ENCODE peak calls at places on chromosome 11, in eight cellular contexts. One of them, this sample, is unnamed.

GRCh38 chr11:66112640-66113098 is 42.6 kb downstream of the PACS1 start:
- DNase-seq in BJ: peak
- DNase-seq in epithelial cell of esophagus: peak
- DNase-seq in neural progenitor cell: no peak
- DNase-seq in dorsolateral prefrontal cortex: no peak
- DNase-seq in GM12864: no peak
- DNase-seq in WTC11: no peak
- DNase-seq in nephron progenitor cell: no peak
- DNase-seq in this sample: no peak

GRCh38 chr11:12147827-12148226 is 37.4 kb downstream of the MICAL2 start:
- DNase-seq in BJ: no peak
- DNase-seq in neural progenitor cell: no peak
- DNase-seq in dorsolateral prefrontal cortex: no peak
- DNase-seq in epithelial cell of esophagus: no peak
- DNase-seq in nephron progenitor cell: no peak
- DNase-seq in GM12864: no peak
- DNase-seq in WTC11: no peak
- DNase-seq in this sample: no peak

GRCh38 chr11:134646561-134646960 is 234.5 kb upstream of the B3GAT1 start:
- DNase-seq in GM12864: no peak
- DNase-seq in BJ: no peak
- DNase-seq in epithelial cell of esophagus: no peak
- DNase-seq in WTC11: no peak
- DNase-seq in dorsolateral prefrontal cortex: no peak
- DNase-seq in neural progenitor cell: no peak
- DNase-seq in nephron progenitor cell: no peak
- DNase-seq in this sample: no peak

GRCh38 chr11:28529046-28529445 is 420.9 kb downstream of the METTL15 start:
- DNase-seq in GM12864: no peak
- DNase-seq in nephron progenitor cell: no peak
- DNase-seq in epithelial cell of esophagus: no peak
- DNase-seq in neural progenitor cell: no peak
- DNase-seq in WTC11: no peak
- DNase-seq in dorsolateral prefrontal cortex: no peak
- DNase-seq in BJ: no peak
- DNase-seq in this sample: no peak

GRCh38 chr11:45803981-45804805 is 756 bp upstream of the SLC35C1 start:
- DNase-seq in nephron progenitor cell: peak
- DNase-seq in dorsolateral prefrontal cortex: peak
- DNase-seq in epithelial cell of esophagus: peak
- DNase-seq in BJ: no peak
- DNase-seq in neural progenitor cell: peak
- DNase-seq in WTC11: peak
- DNase-seq in GM12864: no peak
- DNase-seq in this sample: peak

GRCh38 chr11:85195934-85196333 is 431.2 kb downstream of the DLG2 start:
- DNase-seq in dorsolateral prefrontal cortex: no peak
- DNase-seq in neural progenitor cell: no peak
- DNase-seq in epithelial cell of esophagus: no peak
- DNase-seq in GM12864: no peak
- DNase-seq in BJ: no peak
- DNase-seq in nephron progenitor cell: no peak
- DNase-seq in WTC11: no peak
- DNase-seq in this sample: no peak

GRCh38 chr11:68275721-68276488 is 4.1 kb upstream of the C11orf24 start:
- DNase-seq in WTC11: no peak
- DNase-seq in epithelial cell of esophagus: peak
- DNase-seq in GM12864: no peak
- DNase-seq in nephron progenitor cell: no peak
- DNase-seq in dorsolateral prefrontal cortex: no peak
- DNase-seq in neural progenitor cell: no peak
- DNase-seq in BJ: no peak
- DNase-seq in this sample: no peak

GRCh38 chr11:96155627-96156378 is 187.2 kb downstream of the MAML2 start:
- DNase-seq in neural progenitor cell: peak
- DNase-seq in GM12864: peak
- DNase-seq in BJ: peak
- DNase-seq in dorsolateral prefrontal cortex: peak
- DNase-seq in WTC11: peak
- DNase-seq in nephron progenitor cell: no peak
- DNase-seq in epithelial cell of esophagus: peak
- DNase-seq in this sample: no peak

GRCh38 chr11:134764966-134765365 is 352.9 kb upstream of the B3GAT1 start:
- DNase-seq in epithelial cell of esophagus: no peak
- DNase-seq in GM12864: no peak
- DNase-seq in WTC11: no peak
- DNase-seq in nephron progenitor cell: no peak
- DNase-seq in neural progenitor cell: no peak
- DNase-seq in BJ: no peak
- DNase-seq in dorsolateral prefrontal cortex: no peak
- DNase-seq in this sample: no peak

GRCh38 chr11:121881806-121882205 is 234.2 kb downstream of the BLID start:
- DNase-seq in neural progenitor cell: no peak
- DNase-seq in GM12864: no peak
- DNase-seq in BJ: peak
- DNase-seq in epithelial cell of esophagus: peak
- DNase-seq in nephron progenitor cell: no peak
- DNase-seq in dorsolateral prefrontal cortex: no peak
- DNase-seq in WTC11: no peak
- DNase-seq in this sample: no peak

GRCh38 chr11:68961245-68961644 is 19.5 kb downstream of the MRGPRD start:
- DNase-seq in WTC11: no peak
- DNase-seq in BJ: no peak
- DNase-seq in epithelial cell of esophagus: no peak
- DNase-seq in nephron progenitor cell: no peak
- DNase-seq in GM12864: no peak
- DNase-seq in neural progenitor cell: no peak
- DNase-seq in dorsolateral prefrontal cortex: no peak
- DNase-seq in this sample: peak

GRCh38 chr11:48034926-48035876 is 54.8 kb downstream of the PTPRJ start:
- DNase-seq in neural progenitor cell: no peak
- DNase-seq in epithelial cell of esophagus: peak
- DNase-seq in nephron progenitor cell: no peak
- DNase-seq in WTC11: no peak
- DNase-seq in GM12864: no peak
- DNase-seq in BJ: no peak
- DNase-seq in dorsolateral prefrontal cortex: peak
- DNase-seq in this sample: no peak

GRCh38 chr11:57568330-57568766 is 876 bp upstream of the UBE2L6 start:
- DNase-seq in epithelial cell of esophagus: peak
- DNase-seq in dorsolateral prefrontal cortex: peak
- DNase-seq in nephron progenitor cell: peak
- DNase-seq in BJ: no peak
- DNase-seq in neural progenitor cell: no peak
- DNase-seq in WTC11: no peak
- DNase-seq in GM12864: peak
- DNase-seq in this sample: no peak

GRCh38 chr11:2522636-2523255 is 77.9 kb downstream of the KCNQ1 start:
- DNase-seq in nephron progenitor cell: no peak
- DNase-seq in WTC11: peak
- DNase-seq in dorsolateral prefrontal cortex: peak
- DNase-seq in BJ: no peak
- DNase-seq in neural progenitor cell: peak
- DNase-seq in GM12864: no peak
- DNase-seq in epithelial cell of esophagus: no peak
- DNase-seq in this sample: peak

GRCh38 chr11:35305670-35306382 is 113.5 kb downstream of the SLC1A2 start:
- DNase-seq in nephron progenitor cell: peak
- DNase-seq in neural progenitor cell: peak
- DNase-seq in epithelial cell of esophagus: peak
- DNase-seq in GM12864: no peak
- DNase-seq in dorsolateral prefrontal cortex: no peak
- DNase-seq in WTC11: peak
- DNase-seq in BJ: no peak
- DNase-seq in this sample: no peak

GRCh38 chr11:32438883-32439487 is 3.6 kb upstream of the WT1 start:
- DNase-seq in dorsolateral prefrontal cortex: no peak
- DNase-seq in BJ: no peak
- DNase-seq in neural progenitor cell: peak
- DNase-seq in GM12864: no peak
- DNase-seq in WTC11: no peak
- DNase-seq in nephron progenitor cell: peak
- DNase-seq in epithelial cell of esophagus: no peak
- DNase-seq in this sample: peak

GRCh38 chr11:25214535-25215176 is 717.8 kb downstream of the LUZP2 start:
- DNase-seq in BJ: no peak
- DNase-seq in WTC11: no peak
- DNase-seq in epithelial cell of esophagus: no peak
- DNase-seq in neural progenitor cell: no peak
- DNase-seq in dorsolateral prefrontal cortex: no peak
- DNase-seq in GM12864: no peak
- DNase-seq in nephron progenitor cell: no peak
- DNase-seq in this sample: no peak

GRCh38 chr11:113856966-113857759 is 18.2 kb downstream of the USP28 start:
- DNase-seq in GM12864: no peak
- DNase-seq in WTC11: no peak
- DNase-seq in dorsolateral prefrontal cortex: no peak
- DNase-seq in neural progenitor cell: no peak
- DNase-seq in nephron progenitor cell: no peak
- DNase-seq in BJ: no peak
- DNase-seq in epithelial cell of esophagus: no peak
- DNase-seq in this sample: no peak

GRCh38 chr11:43393765-43394355 is 35.1 kb downstream of the TTC17 start:
- DNase-seq in BJ: no peak
- DNase-seq in epithelial cell of esophagus: no peak
- DNase-seq in nephron progenitor cell: no peak
- DNase-seq in dorsolateral prefrontal cortex: no peak
- DNase-seq in GM12864: no peak
- DNase-seq in WTC11: no peak
- DNase-seq in neural progenitor cell: no peak
- DNase-seq in this sample: no peak

GRCh38 chr11:112770487-112770886 is 190.7 kb upstream of the NCAM1 start:
- DNase-seq in neural progenitor cell: no peak
- DNase-seq in epithelial cell of esophagus: no peak
- DNase-seq in nephron progenitor cell: no peak
- DNase-seq in GM12864: no peak
- DNase-seq in WTC11: no peak
- DNase-seq in BJ: no peak
- DNase-seq in dorsolateral prefrontal cortex: peak
- DNase-seq in this sample: no peak
- TF ChIP-seq CTCF in neural progenitor cell: no peak
- TF ChIP-seq CTCF in epithelial cell of esophagus: no peak
- TF ChIP-seq CTCF in nephron progenitor cell: no peak
- TF ChIP-seq CTCF in GM12864: no peak
- TF ChIP-seq CTCF in WTC11: no peak
- TF ChIP-seq CTCF in BJ: no peak
- TF ChIP-seq CTCF in dorsolateral prefrontal cortex: no peak
- TF ChIP-seq CTCF in this sample: no peak

DNA sequence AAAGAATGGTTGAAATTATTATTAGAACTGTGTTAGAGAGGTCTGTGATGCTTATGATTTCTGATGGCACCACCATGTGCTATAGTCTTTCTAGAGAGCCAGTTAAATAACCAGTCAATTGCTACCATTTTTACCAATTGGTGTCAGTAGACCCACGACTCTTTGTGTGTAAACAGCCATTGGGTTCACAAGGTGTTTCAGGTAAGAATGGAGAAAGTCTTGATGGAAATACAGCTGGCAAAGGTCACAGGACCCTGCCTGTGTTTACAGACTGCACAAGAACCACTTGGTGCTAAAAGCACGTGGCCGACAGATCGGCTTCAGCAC is 30.5 kb upstream of the OR10G7 start:
- DNase-seq in BJ: no peak
- DNase-seq in GM12864: no peak
- DNase-seq in dorsolateral prefrontal cortex: no peak
- DNase-seq in WTC11: no peak
- DNase-seq in nephron progenitor cell: no peak
- DNase-seq in epithelial cell of esophagus: no peak
- DNase-seq in neural progenitor cell: no peak
- DNase-seq in this sample: no peak
- TF ChIP-seq CTCF in BJ: no peak
- TF ChIP-seq CTCF in GM12864: no peak
- TF ChIP-seq CTCF in dorsolateral prefrontal cortex: no peak
- TF ChIP-seq CTCF in WTC11: no peak
- TF ChIP-seq CTCF in nephron progenitor cell: no peak
- TF ChIP-seq CTCF in epithelial cell of esophagus: no peak
- TF ChIP-seq CTCF in neural progenitor cell: no peak
- TF ChIP-seq CTCF in this sample: no peak

GRCh38 chr11:16738949-16739262 is 459 bp downstream of the C11orf58 start:
- DNase-seq in epithelial cell of esophagus: no peak
- DNase-seq in WTC11: no peak
- DNase-seq in dorsolateral prefrontal cortex: no peak
- DNase-seq in nephron progenitor cell: no peak
- DNase-seq in BJ: no peak
- DNase-seq in neural progenitor cell: no peak
- DNase-seq in GM12864: no peak
- DNase-seq in this sample: no peak

GRCh38 chr11:16741473-16741872 is 3.0 kb downstream of the C11orf58 start:
- DNase-seq in epithelial cell of esophagus: no peak
- DNase-seq in WTC11: no peak
- DNase-seq in nephron progenitor cell: no peak
- DNase-seq in BJ: no peak
- DNase-seq in dorsolateral prefrontal cortex: no peak
- DNase-seq in GM12864: no peak
- DNase-seq in neural progenitor cell: no peak
- DNase-seq in this sample: no peak

GRCh38 chr11:16738198-16738948 is at the start of gene C11orf58:
- DNase-seq in nephron progenitor cell: peak
- DNase-seq in WTC11: peak
- DNase-seq in BJ: peak
- DNase-seq in GM12864: peak
- DNase-seq in dorsolateral prefrontal cortex: peak
- DNase-seq in neural progenitor cell: peak
- DNase-seq in epithelial cell of esophagus: peak
- DNase-seq in this sample: peak

GRCh38 chr11:16737860-16738197 is 618 bp upstream of the C11orf58 start:
- DNase-seq in GM12864: no peak
- DNase-seq in BJ: no peak
- DNase-seq in dorsolateral prefrontal cortex: no peak
- DNase-seq in neural progenitor cell: peak
- DNase-seq in epithelial cell of esophagus: no peak
- DNase-seq in WTC11: no peak
- DNase-seq in nephron progenitor cell: no peak
- DNase-seq in this sample: no peak

DNA sequence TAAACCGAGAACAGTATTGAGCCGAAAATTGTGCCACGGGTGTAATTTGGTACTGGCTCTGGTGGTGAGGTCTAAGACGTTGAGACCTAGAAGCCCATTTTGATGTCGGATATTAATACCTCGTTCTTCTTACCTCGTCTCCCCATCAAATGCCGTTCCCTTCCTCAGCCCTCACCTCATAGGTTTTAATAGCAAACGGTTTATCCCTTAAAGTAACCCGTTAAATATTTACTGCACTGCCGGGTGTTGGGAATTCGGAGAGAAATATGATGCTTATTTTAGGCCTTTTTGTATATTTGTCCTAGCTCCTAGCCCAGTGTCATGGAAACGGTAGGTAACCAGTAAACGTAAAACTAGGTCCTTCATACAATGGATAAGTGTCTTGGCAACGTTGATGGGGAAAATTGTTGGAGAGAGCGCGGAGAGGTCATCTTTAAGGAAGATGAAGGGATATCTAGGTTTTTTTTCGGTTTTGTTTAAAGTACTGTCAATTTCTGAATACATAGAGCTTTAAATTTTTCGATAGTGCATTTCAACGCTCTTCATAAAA is 954 bp downstream of the C11orf58 start:
- DNase-seq in neural progenitor cell: peak
- DNase-seq in dorsolateral prefrontal cortex: no peak
- DNase-seq in GM12864: no peak
- DNase-seq in nephron progenitor cell: no peak
- DNase-seq in BJ: no peak
- DNase-seq in epithelial cell of esophagus: no peak
- DNase-seq in WTC11: no peak
- DNase-seq in this sample: no peak
- TF ChIP-seq CTCF in neural progenitor cell: no peak
- TF ChIP-seq CTCF in dorsolateral prefrontal cortex: no peak
- TF ChIP-seq CTCF in GM12864: no peak
- TF ChIP-seq CTCF in nephron progenitor cell: no peak
- TF ChIP-seq CTCF in BJ: no peak
- TF ChIP-seq CTCF in epithelial cell of esophagus: no peak
- TF ChIP-seq CTCF in WTC11: no peak
- TF ChIP-seq CTCF in this sample: no peak

GRCh38 chr11:119902656-119903181 is 173.7 kb upstream of the NECTIN1 start:
- DNase-seq in epithelial cell of esophagus: no peak
- DNase-seq in nephron progenitor cell: no peak
- DNase-seq in BJ: no peak
- DNase-seq in neural progenitor cell: no peak
- DNase-seq in WTC11: no peak
- DNase-seq in dorsolateral prefrontal cortex: no peak
- DNase-seq in GM12864: no peak
- DNase-seq in this sample: no peak
- TF ChIP-seq CTCF in epithelial cell of esophagus: no peak
- TF ChIP-seq CTCF in nephron progenitor cell: no peak
- TF ChIP-seq CTCF in BJ: no peak
- TF ChIP-seq CTCF in neural progenitor cell: no peak
- TF ChIP-seq CTCF in WTC11: no peak
- TF ChIP-seq CTCF in dorsolateral prefrontal cortex: no peak
- TF ChIP-seq CTCF in GM12864: no peak
- TF ChIP-seq CTCF in this sample: no peak